ENCODE peak calls at places on chromosomes 12 and 14, in five cellular contexts. One of them, this sample, is unnamed. For H3K36me3, the result is how much of the 10 kb centered on the place peaks cover.

GRCh38 chr12:124217508-124217981 is 77.3 kb upstream of the RFLNA start:
- DNase-seq in GM06990: no peak
- DNase-seq in endothelial cell of umbilical vein: no peak
- DNase-seq in fibroblast of lung: no peak
- DNase-seq in lung: no peak
- DNase-seq in this sample: no peak

GRCh38 chr14:35532783-35533356 is 1.1 kb upstream of the INSM2 start:
- DNase-seq in GM06990: no peak
- DNase-seq in endothelial cell of umbilical vein: peak
- DNase-seq in fibroblast of lung: no peak
- DNase-seq in lung: no peak
- DNase-seq in this sample: peak

GRCh38 chr14:101812071-101812470 is 50.6 kb downstream of the PPP2R5C start:
- DNase-seq in GM06990: no peak
- DNase-seq in endothelial cell of umbilical vein: no peak
- DNase-seq in fibroblast of lung: no peak
- DNase-seq in lung: no peak
- DNase-seq in this sample: no peak

GRCh38 chr14:102330806-102331205 is 11.3 kb downstream of the ZNF839 start:
- DNase-seq in GM06990: no peak
- DNase-seq in endothelial cell of umbilical vein: no peak
- DNase-seq in fibroblast of lung: no peak
- DNase-seq in lung: no peak
- DNase-seq in this sample: no peak

GRCh38 chr12:96227365-96228106 is 33.4 kb downstream of the ELK3 start:
- DNase-seq in GM06990: no peak
- DNase-seq in endothelial cell of umbilical vein: no peak
- DNase-seq in fibroblast of lung: no peak
- DNase-seq in lung: no peak
- DNase-seq in this sample: no peak

GRCh38 chr12:42372154-42372791 is 46.3 kb downstream of the PPHLN1 start:
- DNase-seq in GM06990: peak
- DNase-seq in endothelial cell of umbilical vein: peak
- DNase-seq in fibroblast of lung: peak
- DNase-seq in lung: no peak
- DNase-seq in this sample: peak

GRCh38 chr12:14827043-14827442 is 13.1 kb upstream of the SMCO3 start:
- DNase-seq in GM06990: no peak
- DNase-seq in endothelial cell of umbilical vein: no peak
- DNase-seq in fibroblast of lung: no peak
- DNase-seq in lung: no peak
- DNase-seq in this sample: peak

GRCh38 chr12:38527631-38528030 is 211.1 kb downstream of the ALG10B start:
- DNase-seq in GM06990: no peak
- DNase-seq in endothelial cell of umbilical vein: no peak
- DNase-seq in fibroblast of lung: no peak
- DNase-seq in lung: no peak
- DNase-seq in this sample: peak

GRCh38 chr14:31297701-31298344 is 90.2 kb upstream of the HECTD1 start:
- DNase-seq in GM06990: no peak
- DNase-seq in endothelial cell of umbilical vein: no peak
- DNase-seq in fibroblast of lung: no peak
- DNase-seq in lung: no peak
- DNase-seq in this sample: peak

GRCh38 chr12:56086608-56087007 is 6.6 kb downstream of the ERBB3 start:
- DNase-seq in GM06990: no peak
- DNase-seq in endothelial cell of umbilical vein: no peak
- DNase-seq in fibroblast of lung: no peak
- DNase-seq in lung: no peak
- DNase-seq in this sample: no peak

GRCh38 chr14:31561155-31561846 is at the start of gene NUBPL:
- DNase-seq in GM06990: peak
- DNase-seq in endothelial cell of umbilical vein: peak
- DNase-seq in fibroblast of lung: peak
- DNase-seq in lung: peak
- DNase-seq in this sample: peak

GRCh38 chr12:101044512-101045074 is 165.4 kb downstream of the SLC5A8 start:
- DNase-seq in GM06990: no peak
- DNase-seq in endothelial cell of umbilical vein: no peak
- DNase-seq in fibroblast of lung: no peak
- DNase-seq in lung: no peak
- DNase-seq in this sample: no peak

GRCh38 chr12:88752183-88752582 is 171.9 kb upstream of the KITLG start:
- DNase-seq in GM06990: no peak
- DNase-seq in endothelial cell of umbilical vein: no peak
- DNase-seq in fibroblast of lung: no peak
- DNase-seq in lung: no peak
- DNase-seq in this sample: no peak

GRCh38 chr12:49824886-49825285 is 3.3 kb downstream of the NCKAP5L start:
- DNase-seq in GM06990: no peak
- DNase-seq in endothelial cell of umbilical vein: peak
- DNase-seq in fibroblast of lung: peak
- DNase-seq in lung: no peak
- DNase-seq in this sample: peak

GRCh38 chr12:89514751-89515150 is 9.8 kb downstream of the GALNT4 start:
- DNase-seq in GM06990: no peak
- DNase-seq in endothelial cell of umbilical vein: no peak
- DNase-seq in fibroblast of lung: no peak
- DNase-seq in lung: no peak
- DNase-seq in this sample: no peak

GRCh38 chr12:24109381-24110039 is 160.0 kb upstream of the SOX5 start:
- DNase-seq in GM06990: no peak
- DNase-seq in endothelial cell of umbilical vein: peak
- DNase-seq in fibroblast of lung: peak
- DNase-seq in lung: no peak
- DNase-seq in this sample: peak

GRCh38 chr12:9347328-9348127 is 139.3 kb upstream of the PZP start:
- DNase-seq in GM06990: no peak
- DNase-seq in endothelial cell of umbilical vein: no peak
- DNase-seq in fibroblast of lung: peak
- DNase-seq in lung: no peak
- DNase-seq in this sample: peak

GRCh38 chr14:38409081-38409705 is 153.3 kb upstream of the CLEC14A start:
- DNase-seq in GM06990: no peak
- DNase-seq in endothelial cell of umbilical vein: no peak
- DNase-seq in fibroblast of lung: peak
- DNase-seq in lung: no peak
- DNase-seq in this sample: no peak

GRCh38 chr12:122870867-122871664 is 24.9 kb downstream of the VPS37B start:
- DNase-seq in GM06990: no peak
- DNase-seq in endothelial cell of umbilical vein: peak
- DNase-seq in fibroblast of lung: peak
- DNase-seq in lung: no peak
- DNase-seq in this sample: no peak

GRCh38 chr14:23306412-23307145 is at the start of gene BCL2L2:
- DNase-seq in GM06990: peak
- DNase-seq in endothelial cell of umbilical vein: peak
- DNase-seq in fibroblast of lung: peak
- DNase-seq in lung: peak
- DNase-seq in this sample: peak

GRCh38 chr12:69331482-69331845 is 16.7 kb upstream of the LYZ start:
- DNase-seq in GM06990: no peak
- DNase-seq in endothelial cell of umbilical vein: no peak
- DNase-seq in fibroblast of lung: peak
- DNase-seq in lung: no peak
- DNase-seq in this sample: no peak

GRCh38 chr12:11174022-11174421 is 3.0 kb downstream of the SMIM10L1 start:
- DNase-seq in GM06990: no peak
- DNase-seq in endothelial cell of umbilical vein: peak
- DNase-seq in fibroblast of lung: peak
- DNase-seq in lung: no peak
- DNase-seq in this sample: no peak

GRCh38 chr12:11170810-11171144 is 217 bp upstream of the SMIM10L1 start:
- DNase-seq in GM06990: no peak
- DNase-seq in endothelial cell of umbilical vein: no peak
- DNase-seq in fibroblast of lung: no peak
- DNase-seq in lung: no peak
- DNase-seq in this sample: no peak

GRCh38 chr12:11166300-11166699 is 4.7 kb upstream of the SMIM10L1 start:
- DNase-seq in GM06990: no peak
- DNase-seq in endothelial cell of umbilical vein: no peak
- DNase-seq in fibroblast of lung: no peak
- DNase-seq in lung: no peak
- DNase-seq in this sample: no peak

GRCh38 chr12:11171953-11172675 is 1.1 kb downstream of the SMIM10L1 start:
- DNase-seq in GM06990: no peak
- DNase-seq in endothelial cell of umbilical vein: no peak
- DNase-seq in fibroblast of lung: peak
- DNase-seq in lung: no peak
- DNase-seq in this sample: peak

DNA sequence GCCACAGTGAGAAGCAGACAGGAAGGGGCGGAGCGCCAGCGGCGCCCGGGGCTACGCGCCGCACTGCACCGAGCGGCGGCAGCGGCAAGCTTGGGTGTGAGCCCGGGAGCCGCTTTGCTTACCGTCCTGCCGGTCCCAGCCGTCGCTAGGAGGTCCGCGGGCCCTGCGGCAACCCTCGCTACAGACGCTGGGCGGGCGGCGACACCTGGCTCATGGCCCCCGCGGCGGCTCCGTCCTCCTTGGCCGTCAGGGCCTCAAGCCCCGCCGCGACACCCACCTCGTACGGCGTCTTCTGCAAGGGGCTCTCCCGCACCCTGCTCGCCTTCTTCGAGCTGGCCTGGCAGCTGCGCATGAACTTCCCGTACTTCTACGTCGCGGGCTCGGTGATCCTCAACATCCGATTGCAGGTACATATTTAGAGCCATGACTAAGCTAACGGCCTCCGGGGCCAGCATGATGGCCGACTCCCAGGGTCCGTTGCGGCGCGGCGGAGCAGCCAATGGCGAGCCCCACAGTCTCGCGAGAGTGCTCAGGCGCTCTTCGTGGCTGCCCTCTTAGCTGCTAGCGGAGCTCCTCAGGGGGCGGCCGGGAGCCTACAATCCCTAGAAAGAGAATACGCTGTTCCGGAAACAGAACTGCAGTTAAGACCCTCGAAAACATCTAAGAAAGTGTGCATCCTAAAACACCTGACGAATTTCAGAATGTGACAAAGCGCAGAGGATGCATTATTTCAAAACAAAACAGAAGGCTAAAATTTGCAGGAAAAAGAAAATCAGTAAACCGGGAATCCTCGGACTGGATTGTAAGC is at the start of gene SMIM10L1:
- DNase-seq in GM06990: peak
- DNase-seq in endothelial cell of umbilical vein: peak
- DNase-seq in fibroblast of lung: peak
- DNase-seq in lung: peak
- DNase-seq in this sample: peak
- TF ChIP-seq CTCF in GM06990: no peak
- TF ChIP-seq CTCF in endothelial cell of umbilical vein: no peak
- TF ChIP-seq CTCF in fibroblast of lung: peak
- TF ChIP-seq CTCF in lung: no peak
- TF ChIP-seq CTCF in this sample: no peak

DNA sequence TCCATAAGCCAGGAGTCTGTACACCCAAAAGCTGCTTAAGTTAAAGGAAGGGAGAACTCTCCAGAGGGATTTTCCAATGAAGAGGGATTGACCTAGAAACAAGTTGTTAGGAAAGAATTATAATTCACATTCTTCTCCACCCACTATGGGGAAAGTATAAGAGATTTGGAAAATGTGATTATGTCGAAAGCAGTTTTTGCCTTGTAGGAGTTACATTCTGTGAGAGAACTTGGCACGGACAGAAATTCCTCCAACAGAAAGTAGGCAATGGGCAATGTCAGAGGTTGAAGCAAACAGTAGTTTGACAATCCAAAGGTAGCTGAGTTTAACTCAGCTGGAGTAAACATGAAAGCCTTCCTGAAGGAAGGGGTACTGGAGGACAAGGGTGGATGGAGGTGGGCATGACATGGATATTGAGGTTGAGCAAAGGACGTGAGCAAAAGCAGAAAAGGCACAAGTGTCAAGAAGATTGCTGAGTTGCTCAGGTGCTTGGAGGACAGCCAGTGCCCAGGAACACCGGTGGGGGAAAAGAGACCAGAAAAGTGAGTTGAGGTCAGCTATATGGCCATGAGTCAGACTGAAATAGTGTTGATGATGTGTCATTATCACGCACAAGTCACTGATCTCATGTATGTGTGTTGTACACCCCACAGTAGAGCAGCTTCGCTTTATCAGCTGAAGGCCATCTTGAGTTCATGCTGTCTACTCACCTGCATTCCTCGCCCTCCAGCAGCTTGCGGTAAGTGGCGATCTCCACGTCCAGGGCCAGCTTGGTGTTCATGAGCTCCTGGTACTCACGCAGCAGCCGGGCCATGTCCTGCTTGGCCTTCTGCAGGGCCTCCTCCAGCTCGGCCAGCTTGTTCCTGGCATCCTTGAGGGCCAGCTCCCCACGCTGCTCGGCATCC is 4.0 kb downstream of the KRT5 start:
- DNase-seq in GM06990: no peak
- DNase-seq in endothelial cell of umbilical vein: no peak
- DNase-seq in fibroblast of lung: no peak
- DNase-seq in lung: peak
- DNase-seq in this sample: peak
- H3K4me3 ChIP-seq in GM06990: no peak
- H3K4me3 ChIP-seq in endothelial cell of umbilical vein: no peak
- H3K4me3 ChIP-seq in fibroblast of lung: no peak
- H3K4me3 ChIP-seq in lung: no peak
- H3K4me3 ChIP-seq in this sample: no peak

GRCh38 chr14:89377544-89377943 is 39.5 kb downstream of the FOXN3 start:
- DNase-seq in GM06990: no peak
- DNase-seq in endothelial cell of umbilical vein: no peak
- DNase-seq in fibroblast of lung: no peak
- DNase-seq in lung: no peak
- DNase-seq in this sample: no peak

GRCh38 chr14:89379006-89379405 is 38.0 kb downstream of the FOXN3 start:
- DNase-seq in GM06990: no peak
- DNase-seq in endothelial cell of umbilical vein: no peak
- DNase-seq in fibroblast of lung: no peak
- DNase-seq in lung: no peak
- DNase-seq in this sample: no peak

GRCh38 chr14:89374908-89375307 is 42.1 kb downstream of the FOXN3 start:
- DNase-seq in GM06990: no peak
- DNase-seq in endothelial cell of umbilical vein: no peak
- DNase-seq in fibroblast of lung: no peak
- DNase-seq in lung: no peak
- DNase-seq in this sample: no peak

GRCh38 chr14:89379891-89380820 is 36.9 kb downstream of the FOXN3 start:
- DNase-seq in GM06990: no peak
- DNase-seq in endothelial cell of umbilical vein: no peak
- DNase-seq in fibroblast of lung: no peak
- DNase-seq in lung: no peak
- DNase-seq in this sample: no peak

DNA sequence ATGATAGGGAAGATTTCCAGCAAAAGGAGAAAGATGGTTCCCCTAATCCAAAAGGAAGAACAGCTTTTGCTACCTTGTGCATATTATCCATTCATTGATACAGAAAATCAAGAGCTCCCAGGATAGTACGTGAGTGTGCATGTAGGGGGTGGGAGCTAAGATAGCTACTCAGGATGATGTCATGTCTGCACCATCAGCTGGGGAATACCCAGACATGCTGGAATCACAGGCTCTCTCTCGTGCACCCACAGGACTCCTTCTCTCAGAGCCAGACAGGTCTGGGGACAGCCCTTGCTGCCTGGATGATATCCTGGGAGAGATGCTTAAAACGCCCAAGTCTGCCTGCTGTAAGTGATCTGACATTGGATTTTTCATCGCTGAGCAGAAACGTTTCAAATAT is 38.9 kb downstream of the FOXN3 start:
- DNase-seq in GM06990: no peak
- DNase-seq in endothelial cell of umbilical vein: no peak
- DNase-seq in fibroblast of lung: peak
- DNase-seq in lung: no peak
- DNase-seq in this sample: peak
- H3K36me3 ChIP-seq in GM06990: under half
- H3K36me3 ChIP-seq in endothelial cell of umbilical vein: under half
- H3K36me3 ChIP-seq in fibroblast of lung: under half
- H3K36me3 ChIP-seq in lung: under half
- H3K36me3 ChIP-seq in this sample: under half

GRCh38 chr12:75289678-75290200 is 40.4 kb downstream of the CAPS2 start:
- DNase-seq in GM06990: no peak
- DNase-seq in endothelial cell of umbilical vein: peak
- DNase-seq in fibroblast of lung: peak
- DNase-seq in lung: no peak
- DNase-seq in this sample: peak
- TF ChIP-seq CTCF in GM06990: no peak
- TF ChIP-seq CTCF in endothelial cell of umbilical vein: no peak
- TF ChIP-seq CTCF in fibroblast of lung: peak
- TF ChIP-seq CTCF in lung: no peak
- TF ChIP-seq CTCF in this sample: peak

This sample was measured in bronchial epithelial cell.